ENCODE peak calls at places on chromosome 7, in seven cellular contexts. One of them, this sample, is unnamed. For H3K79me1, the result is how much of the 10 kb centered on the place peaks cover.

GRCh38 chr7:28207486-28208158 is 27.0 kb upstream of the JAZF1 start:
- DNase-seq in H9: no peak
- DNase-seq in IMR-90: no peak
- DNase-seq in mesendoderm: no peak
- DNase-seq in neuronal stem cell: no peak
- DNase-seq in trophoblast cell: no peak
- DNase-seq in H1: no peak
- DNase-seq in this sample: no peak

GRCh38 chr7:140996-141395 is 51.4 kb upstream of the FAM20C start:
- DNase-seq in H9: no peak
- DNase-seq in trophoblast cell: no peak
- DNase-seq in mesendoderm: no peak
- DNase-seq in IMR-90: no peak
- DNase-seq in H1: no peak
- DNase-seq in neuronal stem cell: no peak
- DNase-seq in this sample: no peak

GRCh38 chr7:21806388-21806787 is 139.3 kb downstream of the CDCA7L start:
- DNase-seq in trophoblast cell: no peak
- DNase-seq in H9: no peak
- DNase-seq in neuronal stem cell: no peak
- DNase-seq in IMR-90: no peak
- DNase-seq in mesendoderm: no peak
- DNase-seq in H1: no peak
- DNase-seq in this sample: no peak

GRCh38 chr7:66050990-66051424 is 24.6 kb upstream of the ASL start:
- DNase-seq in H9: no peak
- DNase-seq in IMR-90: peak
- DNase-seq in neuronal stem cell: no peak
- DNase-seq in trophoblast cell: no peak
- DNase-seq in H1: no peak
- DNase-seq in mesendoderm: peak
- DNase-seq in this sample: peak

GRCh38 chr7:26515462-26515861 is 223.8 kb downstream of the SNX10 start:
- DNase-seq in H1: no peak
- DNase-seq in trophoblast cell: no peak
- DNase-seq in IMR-90: no peak
- DNase-seq in H9: no peak
- DNase-seq in mesendoderm: no peak
- DNase-seq in neuronal stem cell: no peak
- DNase-seq in this sample: no peak

GRCh38 chr7:93921607-93922446 is at the start of gene GNG11:
- DNase-seq in trophoblast cell: peak
- DNase-seq in mesendoderm: peak
- DNase-seq in neuronal stem cell: peak
- DNase-seq in H9: peak
- DNase-seq in IMR-90: peak
- DNase-seq in H1: peak
- DNase-seq in this sample: peak

GRCh38 chr7:2993396-2993795 is 50.3 kb downstream of the CARD11 start:
- DNase-seq in H1: no peak
- DNase-seq in neuronal stem cell: no peak
- DNase-seq in H9: no peak
- DNase-seq in IMR-90: no peak
- DNase-seq in mesendoderm: no peak
- DNase-seq in trophoblast cell: no peak
- DNase-seq in this sample: no peak

GRCh38 chr7:87878208-87878735 is 2.0 kb downstream of the DBF4 start:
- DNase-seq in mesendoderm: peak
- DNase-seq in neuronal stem cell: no peak
- DNase-seq in IMR-90: peak
- DNase-seq in trophoblast cell: no peak
- DNase-seq in H1: no peak
- DNase-seq in H9: no peak
- DNase-seq in this sample: peak

GRCh38 chr7:155667241-155667849 is 22.9 kb downstream of the RBM33 start:
- DNase-seq in IMR-90: no peak
- DNase-seq in H9: no peak
- DNase-seq in H1: no peak
- DNase-seq in trophoblast cell: no peak
- DNase-seq in mesendoderm: no peak
- DNase-seq in neuronal stem cell: no peak
- DNase-seq in this sample: no peak

GRCh38 chr7:130926021-130926691 is 192.1 kb upstream of the KLF14 start:
- DNase-seq in H9: no peak
- DNase-seq in mesendoderm: no peak
- DNase-seq in IMR-90: no peak
- DNase-seq in neuronal stem cell: no peak
- DNase-seq in trophoblast cell: no peak
- DNase-seq in H1: no peak
- DNase-seq in this sample: no peak

GRCh38 chr7:157406971-157407370 is 70.2 kb downstream of the DNAJB6 start:
- DNase-seq in mesendoderm: no peak
- DNase-seq in H9: no peak
- DNase-seq in H1: no peak
- DNase-seq in IMR-90: no peak
- DNase-seq in trophoblast cell: no peak
- DNase-seq in neuronal stem cell: no peak
- DNase-seq in this sample: no peak

GRCh38 chr7:55966851-55967250 is 2.5 kb downstream of the NIPSNAP2 start:
- DNase-seq in H9: no peak
- DNase-seq in mesendoderm: peak
- DNase-seq in trophoblast cell: peak
- DNase-seq in IMR-90: no peak
- DNase-seq in neuronal stem cell: no peak
- DNase-seq in H1: no peak
- DNase-seq in this sample: peak

GRCh38 chr7:26686448-26686981 is 177.9 kb downstream of the SKAP2 start:
- DNase-seq in IMR-90: peak
- DNase-seq in H9: peak
- DNase-seq in H1: no peak
- DNase-seq in mesendoderm: peak
- DNase-seq in trophoblast cell: no peak
- DNase-seq in neuronal stem cell: peak
- DNase-seq in this sample: peak

GRCh38 chr7:157895520-157896375 is 558.9 kb downstream of the DNAJB6 start:
- DNase-seq in trophoblast cell: no peak
- DNase-seq in H9: no peak
- DNase-seq in neuronal stem cell: no peak
- DNase-seq in IMR-90: no peak
- DNase-seq in mesendoderm: no peak
- DNase-seq in H1: no peak
- DNase-seq in this sample: no peak

GRCh38 chr7:146175716-146176115 is 59.1 kb downstream of the CNTNAP2 start:
- DNase-seq in H9: no peak
- DNase-seq in mesendoderm: no peak
- DNase-seq in IMR-90: no peak
- DNase-seq in H1: no peak
- DNase-seq in neuronal stem cell: no peak
- DNase-seq in trophoblast cell: no peak
- DNase-seq in this sample: peak

GRCh38 chr7:44184221-44184873 is 4.9 kb downstream of the GCK start:
- DNase-seq in H1: no peak
- DNase-seq in mesendoderm: peak
- DNase-seq in IMR-90: peak
- DNase-seq in neuronal stem cell: no peak
- DNase-seq in trophoblast cell: peak
- DNase-seq in H9: no peak
- DNase-seq in this sample: peak

GRCh38 chr7:117190746-117191435 is 132.0 kb downstream of the WNT2 start:
- DNase-seq in trophoblast cell: no peak
- DNase-seq in IMR-90: no peak
- DNase-seq in H9: no peak
- DNase-seq in H1: no peak
- DNase-seq in neuronal stem cell: no peak
- DNase-seq in mesendoderm: no peak
- DNase-seq in this sample: no peak

GRCh38 chr7:26292768-26293560 is 1.3 kb downstream of the SNX10 start:
- DNase-seq in IMR-90: no peak
- DNase-seq in H1: no peak
- DNase-seq in neuronal stem cell: no peak
- DNase-seq in H9: peak
- DNase-seq in trophoblast cell: no peak
- DNase-seq in mesendoderm: peak
- DNase-seq in this sample: no peak

GRCh38 chr7:117780832-117781231 is 92.4 kb downstream of the CTTNBP2 start:
- DNase-seq in mesendoderm: no peak
- DNase-seq in trophoblast cell: no peak
- DNase-seq in H1: no peak
- DNase-seq in IMR-90: peak
- DNase-seq in neuronal stem cell: no peak
- DNase-seq in H9: no peak
- DNase-seq in this sample: peak

GRCh38 chr7:149868638-149869290 is 5.0 kb upstream of the ATP6V0E2 start:
- DNase-seq in H9: no peak
- DNase-seq in neuronal stem cell: no peak
- DNase-seq in mesendoderm: no peak
- DNase-seq in trophoblast cell: no peak
- DNase-seq in H1: no peak
- DNase-seq in IMR-90: no peak
- DNase-seq in this sample: no peak

GRCh38 chr7:5774136-5774535 is 7.3 kb downstream of the RNF216 start:
- DNase-seq in neuronal stem cell: no peak
- DNase-seq in H9: no peak
- DNase-seq in mesendoderm: no peak
- DNase-seq in trophoblast cell: no peak
- DNase-seq in IMR-90: no peak
- DNase-seq in H1: no peak
- DNase-seq in this sample: no peak

GRCh38 chr7:127792528-127793342 is 140.7 kb downstream of the SND1 start:
- DNase-seq in H9: peak
- DNase-seq in neuronal stem cell: peak
- DNase-seq in IMR-90: no peak
- DNase-seq in H1: peak
- DNase-seq in mesendoderm: peak
- DNase-seq in trophoblast cell: peak
- DNase-seq in this sample: no peak

GRCh38 chr7:107815254-107815882 is 12.3 kb upstream of the SLC26A3 start:
- DNase-seq in trophoblast cell: no peak
- DNase-seq in H1: no peak
- DNase-seq in neuronal stem cell: no peak
- DNase-seq in IMR-90: no peak
- DNase-seq in H9: no peak
- DNase-seq in mesendoderm: no peak
- DNase-seq in this sample: no peak

GRCh38 chr7:96987719-96988118 is 17.6 kb upstream of the DLX6 start:
- DNase-seq in H1: no peak
- DNase-seq in neuronal stem cell: no peak
- DNase-seq in H9: no peak
- DNase-seq in trophoblast cell: no peak
- DNase-seq in mesendoderm: no peak
- DNase-seq in IMR-90: no peak
- DNase-seq in this sample: no peak
- H2BK5ac ChIP-seq in H1: no peak
- H2BK5ac ChIP-seq in neuronal stem cell: no peak
- H2BK5ac ChIP-seq in H9: no peak
- H2BK5ac ChIP-seq in trophoblast cell: no peak
- H2BK5ac ChIP-seq in mesendoderm: no peak
- H2BK5ac ChIP-seq in IMR-90: no peak
- H2BK5ac ChIP-seq in this sample: no peak

GRCh38 chr7:29228289-29229011 is 33.9 kb downstream of the CHN2 start:
- DNase-seq in IMR-90: no peak
- DNase-seq in H1: no peak
- DNase-seq in mesendoderm: no peak
- DNase-seq in neuronal stem cell: no peak
- DNase-seq in trophoblast cell: peak
- DNase-seq in H9: no peak
- DNase-seq in this sample: no peak

GRCh38 chr7:29229056-29229455 is 34.5 kb downstream of the CHN2 start:
- DNase-seq in H1: no peak
- DNase-seq in H9: no peak
- DNase-seq in mesendoderm: no peak
- DNase-seq in neuronal stem cell: no peak
- DNase-seq in trophoblast cell: no peak
- DNase-seq in IMR-90: no peak
- DNase-seq in this sample: no peak

GRCh38 chr7:29229946-29230345 is 35.4 kb downstream of the CHN2 start:
- DNase-seq in H9: no peak
- DNase-seq in H1: no peak
- DNase-seq in trophoblast cell: peak
- DNase-seq in mesendoderm: no peak
- DNase-seq in IMR-90: no peak
- DNase-seq in neuronal stem cell: no peak
- DNase-seq in this sample: no peak

DNA sequence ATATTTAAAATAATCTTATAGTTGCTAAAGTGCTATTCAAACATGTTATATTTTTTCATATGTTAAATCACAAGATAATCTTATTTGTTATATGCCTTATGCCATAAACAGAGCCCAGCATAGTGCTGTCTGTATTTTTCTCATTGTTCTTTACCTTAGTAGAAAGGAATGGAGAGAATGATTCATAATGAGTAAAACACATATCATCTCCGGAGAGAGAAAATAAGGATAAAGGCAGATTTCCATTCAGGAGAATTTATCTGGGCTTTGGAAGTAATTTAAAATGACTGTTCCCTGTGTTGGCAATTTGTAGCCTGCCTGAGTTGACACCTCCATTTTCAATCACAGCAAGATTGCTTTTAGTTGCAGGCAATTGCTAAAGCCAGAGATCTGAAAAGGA is 30.2 kb downstream of the CHN2 start:
- DNase-seq in H9: no peak
- DNase-seq in IMR-90: no peak
- DNase-seq in neuronal stem cell: no peak
- DNase-seq in H1: no peak
- DNase-seq in trophoblast cell: no peak
- DNase-seq in mesendoderm: no peak
- DNase-seq in this sample: no peak
- H3K79me1 ChIP-seq in H9: under half
- H3K79me1 ChIP-seq in IMR-90: under half
- H3K79me1 ChIP-seq in neuronal stem cell: under half
- H3K79me1 ChIP-seq in H1: under half
- H3K79me1 ChIP-seq in trophoblast cell: under half
- H3K79me1 ChIP-seq in mesendoderm: under half
- H3K79me1 ChIP-seq in this sample: under half

GRCh38 chr7:95646350-95646749 is 50.0 kb upstream of the PDK4 start:
- DNase-seq in mesendoderm: no peak
- DNase-seq in H1: no peak
- DNase-seq in trophoblast cell: no peak
- DNase-seq in neuronal stem cell: no peak
- DNase-seq in IMR-90: no peak
- DNase-seq in H9: no peak
- DNase-seq in this sample: no peak

GRCh38 chr7:95642173-95642572 is 45.9 kb upstream of the PDK4 start:
- DNase-seq in mesendoderm: no peak
- DNase-seq in neuronal stem cell: no peak
- DNase-seq in H1: no peak
- DNase-seq in H9: no peak
- DNase-seq in trophoblast cell: no peak
- DNase-seq in IMR-90: no peak
- DNase-seq in this sample: no peak
- H2BK5ac ChIP-seq in mesendoderm: no peak
- H2BK5ac ChIP-seq in neuronal stem cell: no peak
- H2BK5ac ChIP-seq in H1: no peak
- H2BK5ac ChIP-seq in H9: no peak
- H2BK5ac ChIP-seq in trophoblast cell: no peak
- H2BK5ac ChIP-seq in IMR-90: no peak
- H2BK5ac ChIP-seq in this sample: no peak

DNA sequence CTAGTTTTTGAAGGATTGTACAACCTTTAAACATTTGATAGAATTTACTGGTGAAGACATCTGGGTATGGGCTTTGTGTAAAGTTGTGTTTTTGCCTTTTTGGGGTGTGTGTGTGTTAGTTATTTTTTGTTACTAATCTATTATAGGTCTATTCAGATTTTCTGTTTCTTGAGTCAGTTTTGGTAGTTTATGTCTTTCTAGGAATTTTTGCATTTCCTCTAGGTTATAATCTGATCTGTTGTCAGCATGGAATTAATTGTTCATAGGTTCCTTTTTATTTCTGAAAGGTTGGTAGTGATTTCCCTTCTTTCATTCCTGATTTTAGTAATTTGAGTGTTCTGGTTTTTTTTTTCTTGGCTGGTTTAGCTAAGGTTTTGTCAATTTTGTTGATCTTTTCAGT is 17.7 kb downstream of the SEPTIN7 start:
- DNase-seq in neuronal stem cell: no peak
- DNase-seq in mesendoderm: no peak
- DNase-seq in IMR-90: no peak
- DNase-seq in H1: no peak
- DNase-seq in trophoblast cell: no peak
- DNase-seq in H9: no peak
- DNase-seq in this sample: no peak
- H3K79me1 ChIP-seq in neuronal stem cell: under half
- H3K79me1 ChIP-seq in mesendoderm: under half
- H3K79me1 ChIP-seq in IMR-90: under half
- H3K79me1 ChIP-seq in H1: under half
- H3K79me1 ChIP-seq in trophoblast cell: under half
- H3K79me1 ChIP-seq in H9: under half
- H3K79me1 ChIP-seq in this sample: under half

This sample was measured in mesenchymal stem cell.